ENCODE peak calls at places on chromosomes 7 and 10, in seven cellular contexts. S, W, D, N, Z, Q and C are unnamed samples.

GRCh38 chr7:47819054-47819920 is 129.0 kb downstream of the PKD1L1 start:
- DNase-seq in W (peak; percentile 34), Z (peak; percentile 15), Q (no peak), S (peak; percentile 81), D (peak; percentile 54), N (peak; percentile 70), C (peak; percentile 82)

GRCh38 chr10:49592726-49593563 is 17.2 kb upstream of the SLC18A3 start:
- DNase-seq in N (peak; percentile 53), W (peak; percentile 42), Q (no peak), Z (peak; percentile 5), S (peak; percentile 79), D (peak; percentile 75), C (peak; percentile 60)

GRCh38 chr7:20030417-20030816 is 186.8 kb downstream of the MACC1 start:
- DNase-seq in W (no peak), N (no peak), D (no peak), S (no peak), Q (no peak), Z (peak; percentile 45), C (no peak)

GRCh38 chr7:16929146-16929762 is 47.5 kb upstream of the AGR3 start:
- DNase-seq in S (no peak), Q (no peak), Z (peak; percentile 28), D (no peak), N (no peak), W (no peak), C (no peak)

GRCh38 chr10:283916-284356 is 148.7 kb downstream of the ZMYND11 start:
- DNase-seq in Q (no peak), N (no peak), D (no peak), Z (peak; percentile 79), S (no peak), W (no peak), C (no peak)

GRCh38 chr7:98196706-98197605 is 14.3 kb upstream of the BHLHA15 start:
- DNase-seq in D (no peak), Z (no peak), N (no peak), Q (no peak), S (no peak), W (no peak), C (no peak)

GRCh38 chr7:144390481-144390880 is 13.0 kb downstream of the NOBOX start:
- DNase-seq in Z (no peak), N (no peak), Q (no peak), S (no peak), D (no peak), W (no peak), C (no peak)

GRCh38 chr7:137453356-137453755 is 109.8 kb upstream of the PTN start:
- DNase-seq in S (no peak), N (no peak), Q (no peak), Z (no peak), D (no peak), W (no peak), C (no peak)

GRCh38 chr7:44386139-44386913 is 60.9 kb upstream of the CAMK2B start:
- DNase-seq in Q (no peak), N (no peak), S (no peak), D (no peak), W (no peak), Z (no peak), C (no peak)

GRCh38 chr10:86642499-86642898 is 11.8 kb upstream of the OPN4 start:
- DNase-seq in Z (no peak), N (no peak), W (no peak), Q (no peak), D (no peak), S (peak; percentile 8), C (no peak)

GRCh38 chr7:2522780-2523433 is 3.3 kb downstream of the LFNG start:
- DNase-seq in Q (no peak), S (no peak), N (peak; percentile 71), D (no peak), W (peak; percentile 56), Z (no peak), C (no peak)

GRCh38 chr10:35300063-35300699 is 36.1 kb upstream of the CCNY start:
- DNase-seq in D (peak; percentile 41), S (no peak), W (peak; percentile 54), Q (peak; percentile 5), Z (peak; percentile 51), N (no peak), C (peak; percentile 67)

GRCh38 chr7:84176716-84177115 is 17.9 kb downstream of the SEMA3A start:
- DNase-seq in W (no peak), D (no peak), S (no peak), Z (no peak), Q (no peak), N (no peak), C (no peak)

GRCh38 chr7:81625311-81625651 is 144.6 kb downstream of the HGF start:
- DNase-seq in Z (no peak), N (no peak), W (no peak), D (no peak), S (no peak), Q (no peak), C (no peak)

GRCh38 chr10:46539596-46540411 is 16.7 kb downstream of the GPRIN2 start:
- DNase-seq in Z (no peak), Q (no peak), W (no peak), S (no peak), N (peak; percentile 86), D (no peak), C (no peak)

GRCh38 chr7:5237286-5237685 is 45.5 kb upstream of the SLC29A4 start:
- DNase-seq in S (no peak), Q (no peak), D (no peak), N (no peak), W (no peak), Z (no peak), C (no peak)

GRCh38 chr10:78408671-78409472 is 375.2 kb downstream of the RPS24 start:
- DNase-seq in D (no peak), Z (no peak), N (peak; percentile 7), W (no peak), Q (no peak), S (peak; percentile 53), C (no peak)

GRCh38 chr10:74118794-74119193 is 31.8 kb downstream of the AP3M1 start:
- DNase-seq in Z (no peak), W (peak; percentile 18), N (no peak), Q (no peak), S (no peak), D (no peak), C (no peak)

GRCh38 chr10:88389456-88389855 is 193.7 kb downstream of the RNLS start:
- DNase-seq in Z (peak; percentile 41), D (no peak), Q (no peak), N (peak; percentile 15), S (no peak), W (no peak), C (no peak)

GRCh38 chr7:116317907-116318306 is 107.6 kb downstream of the TES start:
- DNase-seq in Q (no peak), N (no peak), W (no peak), S (no peak), D (no peak), Z (no peak), C (no peak)

DNA sequence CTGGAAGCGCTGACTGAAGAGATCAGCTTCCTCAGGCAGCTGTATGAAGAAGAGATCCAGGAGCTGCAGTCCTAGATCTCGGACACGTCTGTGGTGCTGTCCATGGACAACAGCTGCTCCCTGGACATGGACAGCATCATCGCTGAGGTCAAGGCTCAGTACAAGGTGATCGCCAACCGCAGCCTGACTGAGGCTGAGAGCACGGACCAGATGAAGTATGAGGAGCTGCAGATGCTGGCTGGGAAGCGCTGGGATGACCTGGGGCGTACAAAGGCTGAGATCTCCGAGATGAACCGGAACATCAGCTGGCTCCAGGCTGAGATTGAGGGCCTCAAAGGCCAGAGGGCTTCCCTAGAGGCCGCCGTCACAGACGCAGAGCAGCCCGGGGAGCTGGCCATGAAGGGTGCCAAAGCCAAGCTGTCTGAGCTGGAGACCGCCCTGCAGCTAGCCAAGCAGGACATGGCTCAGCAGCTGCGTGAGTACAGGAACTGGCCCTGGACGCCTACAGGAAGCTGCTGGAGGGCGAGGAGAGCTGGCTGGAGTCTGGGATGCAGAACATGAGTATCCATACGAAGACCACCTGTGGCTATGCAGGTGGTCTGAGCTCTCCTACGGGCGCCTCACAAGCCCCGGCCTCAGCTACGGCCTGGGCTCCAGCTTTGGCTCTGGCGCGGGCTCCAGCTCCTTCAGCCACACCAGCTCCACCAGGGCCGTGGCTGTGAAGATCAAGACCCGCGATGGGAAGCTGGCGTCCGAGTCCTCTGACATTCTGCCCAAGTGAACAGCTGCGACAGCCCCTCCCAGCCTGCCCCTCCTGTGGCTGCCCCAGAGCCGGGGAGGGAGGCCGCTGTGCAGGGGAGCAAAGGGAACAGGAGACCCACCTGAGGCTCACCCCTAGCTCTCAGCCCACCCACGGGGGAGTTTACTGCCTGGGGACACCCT is 24.9 kb upstream of the AMPH start:
- DNase-seq in Q (no peak), Z (no peak), D (no peak), W (no peak), N (no peak), S (no peak), C (no peak)
- TF ChIP-seq SIN3A in Q (no peak), Z (no peak), D (no peak), W (no peak), N (no peak), S (no peak), C (no peak)

DNA sequence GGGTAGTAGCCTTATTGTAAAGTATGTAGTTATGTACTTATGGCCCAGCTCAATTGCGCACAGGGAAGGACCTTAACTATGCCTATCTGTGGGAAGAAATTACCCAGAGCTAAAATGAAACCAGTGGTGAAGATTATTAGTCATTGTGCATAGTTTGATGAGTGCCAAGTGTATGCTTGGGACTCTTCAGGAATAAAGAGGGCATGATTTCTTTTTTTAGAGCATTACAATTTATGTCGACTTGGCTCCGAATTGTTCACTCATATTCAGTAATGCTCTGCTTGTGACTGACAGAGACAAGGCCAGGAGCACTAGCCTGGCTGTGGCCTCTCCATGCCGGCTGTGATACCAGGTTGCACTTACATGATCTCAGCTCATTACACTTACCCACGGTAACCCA is 269.5 kb downstream of the TRIL start:
- DNase-seq in S (no peak), W (no peak), N (no peak), D (no peak), Q (no peak), Z (no peak), C (no peak)
- H3K4me1 ChIP-seq in S (peaks cover 20% of the 10 kb centered on the region), W (peaks cover 15% of the 10 kb centered on the region), N (peaks cover 8% of the 10 kb centered on the region), D (no peaks in the 10 kb centered on the region), Q (peaks cover 3% of the 10 kb centered on the region), Z (peaks cover 19% of the 10 kb centered on the region), C (peaks cover 17% of the 10 kb centered on the region)

DNA sequence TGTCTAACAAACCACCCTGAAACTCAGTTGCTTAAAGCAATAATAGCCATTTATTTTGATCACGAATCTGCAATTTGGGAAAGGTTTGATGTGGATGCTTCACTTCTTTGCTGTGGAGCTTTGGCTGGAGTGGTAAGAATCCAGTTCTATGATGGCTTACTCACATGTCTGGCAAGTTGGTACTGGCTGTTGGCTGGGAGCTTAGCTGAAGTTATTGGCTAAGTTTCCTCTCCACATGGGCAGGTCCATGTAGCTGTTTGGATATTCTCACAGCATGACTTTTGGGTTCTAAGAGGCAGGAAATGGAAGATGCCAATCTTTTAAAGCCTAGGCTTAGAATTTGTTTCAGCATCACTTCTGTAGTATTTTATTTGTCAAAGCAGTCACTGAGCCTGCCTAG is 277.6 kb upstream of the NRP1 start:
- DNase-seq in Z (no peak), Q (no peak), N (no peak), D (no peak), W (no peak), S (no peak), C (no peak)
- H3K4me3 ChIP-seq in Z (no peak overlapping the region), Q (no peak overlapping the region), N (no peak overlapping the region), D (no peak overlapping the region), W (no peak overlapping the region), S (no peak overlapping the region), C (no peak overlapping the region)

DNA sequence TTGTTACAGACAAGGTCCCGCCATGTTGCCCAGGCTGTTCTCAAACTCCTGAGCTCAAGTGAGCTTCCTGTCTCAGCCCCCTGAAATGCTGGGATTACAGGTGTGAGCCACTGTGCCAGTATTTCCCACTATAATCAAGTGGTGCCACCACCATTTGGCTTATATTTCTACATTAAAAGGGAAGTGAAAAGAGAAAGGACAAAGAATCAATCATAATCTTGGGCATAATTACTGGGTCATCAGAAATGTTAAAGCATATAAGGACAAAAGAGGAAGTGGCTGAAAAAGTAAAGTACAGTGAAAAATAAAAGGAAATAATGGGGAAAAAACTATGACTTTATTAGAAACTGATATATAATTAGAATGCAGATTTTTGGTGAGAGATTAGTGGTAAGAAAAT is 25.7 kb upstream of the ENTPD1 start:
- DNase-seq in N (no peak), Z (no peak), S (no peak), Q (no peak), W (no peak), D (no peak), C (no peak)
- TF ChIP-seq SIN3A in N (no peak), Z (no peak), S (no peak), Q (no peak), W (no peak), D (no peak), C (no peak)